ENCODE peak calls at places on chromosomes 6 and 20, in six cellular contexts. X is occipital lobe; V is stimulated activated naive B cell treated with anti-CD40 and anti-IgM and Interleukin-4, amounts not matched to agents 10 μg/mL and 1 μg/mL and 100 μg/mL, for 72 hours; F is NCI-H1694 treated with DMSO at 0.1 percent for 48 hours; L is HS-5; M is LoVo. Q is an unnamed sample.

GRCh38 chr6:31697555-31697954 is 5.6 kb downstream of the ABHD16A start:
- DNase-seq in V (no peak), X (no peak), M (no peak), L (no peak), F (no peak), Q (no peak)

GRCh38 chr20:52103469-52103910 is 88.1 kb downstream of the ZFP64 start:
- DNase-seq in X (no peak), L (no peak), M (no peak), V (no peak), F (no peak), Q (no peak)

GRCh38 chr20:45892049-45892816 is 1.1 kb downstream of the CTSA start:
- DNase-seq in F (no peak), X (no peak), L (no peak), M (no peak), V (no peak), Q (peak)

GRCh38 chr6:119461187-119461586 is 111.6 kb upstream of the MAN1A1 start:
- DNase-seq in X (no peak), L (no peak), F (no peak), M (no peak), V (no peak), Q (no peak)

GRCh38 chr6:53910834-53911233 is 116.0 kb downstream of the LRRC1 start:
- DNase-seq in M (no peak), X (peak), V (no peak), L (no peak), F (no peak), Q (no peak)

GRCh38 chr20:19756756-19757486 is 1.1 kb upstream of the RIN2 start:
- DNase-seq in L (no peak), X (no peak), F (no peak), V (no peak), M (no peak), Q (peak)

GRCh38 chr6:111231078-111231435 is 143.8 kb downstream of the SLC16A10 start:
- DNase-seq in V (no peak), L (no peak), F (no peak), X (no peak), M (no peak), Q (no peak)

GRCh38 chr20:12906401-12906800 is 102.4 kb upstream of the SPTLC3 start:
- DNase-seq in F (no peak), M (no peak), X (no peak), V (no peak), L (no peak), Q (no peak)

GRCh38 chr6:45613678-45614077 is 235.9 kb upstream of the SUPT3H start:
- DNase-seq in V (no peak), X (no peak), F (no peak), L (no peak), M (no peak), Q (no peak)

GRCh38 chr6:150169609-150170008 is 26.8 kb downstream of the PPP1R14C start:
- DNase-seq in V (peak), X (no peak), F (no peak), L (peak), M (no peak), Q (no peak)

GRCh38 chr6:36855750-36856149 is 16.5 kb upstream of the CPNE5 start:
- DNase-seq in V (no peak), F (no peak), M (no peak), X (no peak), L (no peak), Q (no peak)

GRCh38 chr20:63172726-63173125 is 43.2 kb downstream of the YTHDF1 start:
- DNase-seq in L (no peak), F (no peak), V (no peak), M (no peak), X (no peak), Q (no peak)

Q was measured in small intestine.